ENCODE peak calls at places on chromosomes 7 and 10, in four cellular contexts. One of them, this sample, is unnamed.

GRCh38 chr7:64541438-64542359 is 21.2 kb downstream of the ZNF680 start:
- DNase-seq in activated CD4-positive, CD25-positive, alpha-beta regulatory T cell: no peak
- DNase-seq in T1000: peak
- DNase-seq in stimulated activated CD4-positive, alpha-beta T cell treated with anti-CD3 and anti-CD28 coated beads, Interleukin-4, amount 100 ng/mL, for 1 hour: no peak
- DNase-seq in this sample: no peak

GRCh38 chr7:114487174-114487573 is 72.6 kb downstream of the FOXP2 start:
- DNase-seq in activated CD4-positive, CD25-positive, alpha-beta regulatory T cell: no peak
- DNase-seq in stimulated activated CD4-positive, alpha-beta T cell treated with anti-CD3 and anti-CD28 coated beads, Interleukin-4, amount 100 ng/mL, for 1 hour: no peak
- DNase-seq in T1000: no peak
- DNase-seq in this sample: no peak

GRCh38 chr7:16644624-16644986 is 949 bp downstream of the ANKMY2 start:
- DNase-seq in activated CD4-positive, CD25-positive, alpha-beta regulatory T cell: peak
- DNase-seq in stimulated activated CD4-positive, alpha-beta T cell treated with anti-CD3 and anti-CD28 coated beads, Interleukin-4, amount 100 ng/mL, for 1 hour: peak
- DNase-seq in T1000: peak
- DNase-seq in this sample: no peak

GRCh38 chr7:74405191-74405898 is 48.4 kb upstream of the GTF2IRD1 start:
- DNase-seq in activated CD4-positive, CD25-positive, alpha-beta regulatory T cell: no peak
- DNase-seq in stimulated activated CD4-positive, alpha-beta T cell treated with anti-CD3 and anti-CD28 coated beads, Interleukin-4, amount 100 ng/mL, for 1 hour: no peak
- DNase-seq in T1000: no peak
- DNase-seq in this sample: no peak

GRCh38 chr7:136687693-136688322 is 180.6 kb upstream of the CHRM2 start:
- DNase-seq in stimulated activated CD4-positive, alpha-beta T cell treated with anti-CD3 and anti-CD28 coated beads, Interleukin-4, amount 100 ng/mL, for 1 hour: no peak
- DNase-seq in T1000: no peak
- DNase-seq in activated CD4-positive, CD25-positive, alpha-beta regulatory T cell: no peak
- DNase-seq in this sample: peak

GRCh38 chr7:98808751-98809460 is 60.9 kb downstream of the TMEM130 start:
- DNase-seq in T1000: no peak
- DNase-seq in activated CD4-positive, CD25-positive, alpha-beta regulatory T cell: no peak
- DNase-seq in stimulated activated CD4-positive, alpha-beta T cell treated with anti-CD3 and anti-CD28 coated beads, Interleukin-4, amount 100 ng/mL, for 1 hour: no peak
- DNase-seq in this sample: no peak

GRCh38 chr10:70518695-70519094 is 40.1 kb downstream of the PALD1 start:
- DNase-seq in activated CD4-positive, CD25-positive, alpha-beta regulatory T cell: no peak
- DNase-seq in T1000: no peak
- DNase-seq in stimulated activated CD4-positive, alpha-beta T cell treated with anti-CD3 and anti-CD28 coated beads, Interleukin-4, amount 100 ng/mL, for 1 hour: no peak
- DNase-seq in this sample: no peak

GRCh38 chr10:89165923-89166322 is 41.2 kb downstream of the CH25H start:
- DNase-seq in stimulated activated CD4-positive, alpha-beta T cell treated with anti-CD3 and anti-CD28 coated beads, Interleukin-4, amount 100 ng/mL, for 1 hour: no peak
- DNase-seq in activated CD4-positive, CD25-positive, alpha-beta regulatory T cell: no peak
- DNase-seq in T1000: no peak
- DNase-seq in this sample: no peak

GRCh38 chr7:73585196-73585595 is 6.8 kb upstream of the TBL2 start:
- DNase-seq in stimulated activated CD4-positive, alpha-beta T cell treated with anti-CD3 and anti-CD28 coated beads, Interleukin-4, amount 100 ng/mL, for 1 hour: no peak
- DNase-seq in activated CD4-positive, CD25-positive, alpha-beta regulatory T cell: no peak
- DNase-seq in T1000: no peak
- DNase-seq in this sample: no peak

GRCh38 chr7:138886501-138886917 is 88.5 kb upstream of the ATP6V0A4 start:
- DNase-seq in stimulated activated CD4-positive, alpha-beta T cell treated with anti-CD3 and anti-CD28 coated beads, Interleukin-4, amount 100 ng/mL, for 1 hour: no peak
- DNase-seq in activated CD4-positive, CD25-positive, alpha-beta regulatory T cell: peak
- DNase-seq in T1000: no peak
- DNase-seq in this sample: peak

GRCh38 chr7:11082552-11083213 is 109.0 kb downstream of the PHF14 start:
- DNase-seq in activated CD4-positive, CD25-positive, alpha-beta regulatory T cell: no peak
- DNase-seq in stimulated activated CD4-positive, alpha-beta T cell treated with anti-CD3 and anti-CD28 coated beads, Interleukin-4, amount 100 ng/mL, for 1 hour: no peak
- DNase-seq in T1000: no peak
- DNase-seq in this sample: no peak

GRCh38 chr7:35513192-35513591 is 181.7 kb downstream of the HERPUD2 start:
- DNase-seq in T1000: no peak
- DNase-seq in activated CD4-positive, CD25-positive, alpha-beta regulatory T cell: no peak
- DNase-seq in stimulated activated CD4-positive, alpha-beta T cell treated with anti-CD3 and anti-CD28 coated beads, Interleukin-4, amount 100 ng/mL, for 1 hour: no peak
- DNase-seq in this sample: no peak

This sample was measured in globus pallidus.